ENCODE peak calls at places on chromosomes 2 and 18, in four cellular contexts. O is DND-41; H is CD8-positive, alpha-beta T cell; J is IMR-90. E is an unnamed sample. For H3K36me3, the result is how much of the 10 kb centered on the place peaks cover.

GRCh38 chr18:13245481-13246000 is 27.0 kb downstream of the LDLRAD4 start:
- DNase-seq in H (no peak), O (no peak), J (no peak), E (no peak)

GRCh38 chr2:159163935-159164334 is 122.6 kb downstream of the WDSUB1 start:
- DNase-seq in O (peak), H (no peak), J (no peak), E (no peak)

GRCh38 chr2:180520816-180521595 is 459.4 kb upstream of the UBE2E3 start:
- DNase-seq in J (peak), H (no peak), O (no peak), E (peak)

GRCh38 chr2:98912957-98913915 is 22.8 kb downstream of the CRACDL start:
- DNase-seq in O (no peak), J (no peak), H (no peak), E (no peak)

GRCh38 chr18:9135081-9135911 is 1.3 kb upstream of the ANKRD12 start:
- DNase-seq in O (no peak), H (no peak), J (no peak), E (no peak)

GRCh38 chr18:41829648-41830516 is 125.2 kb upstream of the PIK3C3 start:
- DNase-seq in H (no peak), J (no peak), O (no peak), E (no peak)

GRCh38 chr2:96923810-96924774 is 54.2 kb upstream of the SEMA4C start:
- DNase-seq in J (no peak), H (no peak), O (no peak), E (no peak)

GRCh38 chr2:2331905-2332280 is 818 bp upstream of the MYT1L start:
- DNase-seq in H (no peak), O (no peak), J (no peak), E (no peak)

GRCh38 chr2:163467206-163467605 is 268.6 kb downstream of the FIGN start:
- DNase-seq in J (no peak), O (no peak), H (no peak), E (peak)

GRCh38 chr2:238100821-238101771 is 956 bp downstream of the ESPNL start:
- DNase-seq in O (no peak), H (no peak), J (no peak), E (no peak)

GRCh38 chr2:63872571-63873328 is 31.1 kb downstream of the UGP2 start:
- DNase-seq in O (no peak), J (no peak), H (no peak), E (peak)

GRCh38 chr18:10410472-10411300 is 43.7 kb upstream of the APCDD1 start:
- DNase-seq in J (no peak), O (no peak), H (no peak), E (no peak)

GRCh38 chr18:9079863-9080528 is 22.5 kb upstream of the NDUFV2 start:
- DNase-seq in O (no peak), H (no peak), J (no peak), E (no peak)

GRCh38 chr2:100283724-100284501 is 38.4 kb downstream of the LONRF2 start:
- DNase-seq in H (no peak), O (peak), J (no peak), E (no peak)

GRCh38 chr2:175877845-175878563 is 124.1 kb downstream of the LNPK start:
- DNase-seq in O (no peak), J (peak), H (no peak), E (peak)

GRCh38 chr2:7023542-7023941 is 106.3 kb downstream of the RNF144A start:
- DNase-seq in J (no peak), O (no peak), H (no peak), E (no peak)

GRCh38 chr2:33500177-33500576 is 23.7 kb downstream of the RASGRP3 start:
- DNase-seq in H (no peak), O (no peak), J (no peak), E (no peak)

GRCh38 chr2:206068207-206068606 is 17.8 kb downstream of the INO80D start:
- DNase-seq in H (no peak), J (no peak), O (no peak), E (no peak)

GRCh38 chr2:36357506-36358316 is 2.1 kb downstream of the CRIM1 start:
- DNase-seq in H (no peak), J (peak), O (no peak), E (peak)

GRCh38 chr2:207937818-207938217 is 87.5 kb downstream of the PLEKHM3 start:
- DNase-seq in O (no peak), J (peak), H (no peak), E (peak)

GRCh38 chr2:70083344-70084156 is 3.7 kb upstream of the PCBP1 start:
- DNase-seq in H (no peak), O (no peak), J (peak), E (no peak)

GRCh38 chr2:70301344-70302194 is at the start of gene FAM136A:
- DNase-seq in J (peak), H (peak), O (peak), E (peak)

GRCh38 chr2:69848186-69848790 is 18.8 kb downstream of the GMCL1 start:
- DNase-seq in O (no peak), H (no peak), J (no peak), E (no peak)

GRCh38 chr2:9800975-9801723 is 42.1 kb upstream of the TAF1B start:
- DNase-seq in O (no peak), J (peak), H (peak), E (peak)

GRCh38 chr18:66603941-66604627 is at the start of gene CDH19:
- DNase-seq in J (no peak), O (no peak), H (no peak), E (no peak)

GRCh38 chr2:47300081-47300480 is 102.9 kb upstream of the MSH2 start:
- DNase-seq in H (no peak), J (no peak), O (no peak), E (no peak)

GRCh38 chr2:193348055-193348454 is 1153.3 kb upstream of the TMEFF2 start:
- DNase-seq in H (no peak), O (no peak), J (no peak), E (no peak)

GRCh38 chr18:74832999-74833398 is 235.3 kb downstream of the ZNF407 start:
- DNase-seq in J (no peak), H (no peak), O (no peak), E (no peak)

GRCh38 chr18:71168576-71169145 is 879.8 kb downstream of the SOCS6 start:
- DNase-seq in H (no peak), O (no peak), J (no peak), E (no peak)

GRCh38 chr2:30261695-30262211 is 30.4 kb downstream of the LBH start:
- DNase-seq in O (no peak), H (no peak), J (no peak), E (no peak)

GRCh38 chr18:79483971-79484491 is 88.3 kb downstream of the NFATC1 start:
- DNase-seq in H (no peak), O (no peak), J (no peak), E (no peak)

GRCh38 chr2:25483584-25484266 is 142.0 kb upstream of the DNMT3A start:
- DNase-seq in H (no peak), J (no peak), O (no peak), E (no peak)

GRCh38 chr2:73072416-73072815 is 904 bp upstream of the SFXN5 start:
- DNase-seq in J (no peak), H (no peak), O (no peak), E (no peak)
- H3K4me3 ChIP-seq in J (no peak), H (peak), O (no peak), E (peak)

GRCh38 chr2:233491326-233491725 is 75.3 kb downstream of the USP40 start:
- DNase-seq in J (no peak), H (no peak), O (no peak), E (no peak)
- H3K36me3 ChIP-seq in J (under half), H (under half), O (under half), E (half or more)

GRCh38 chr2:62412347-62412742 is 93.7 kb downstream of the TMEM17 start:
- DNase-seq in H (no peak), J (peak), O (peak), E (no peak)

GRCh38 chr2:62410015-62410453 is 96.0 kb downstream of the TMEM17 start:
- DNase-seq in O (no peak), J (no peak), H (no peak), E (no peak)

GRCh38 chr2:62409442-62409841 is 96.6 kb downstream of the TMEM17 start:
- DNase-seq in J (peak), O (no peak), H (no peak), E (peak)

GRCh38 chr2:62413116-62413663 is 92.8 kb downstream of the TMEM17 start:
- DNase-seq in J (no peak), H (no peak), O (no peak), E (no peak)

GRCh38 chr2:62410926-62411456 is 95.0 kb downstream of the TMEM17 start:
- DNase-seq in H (no peak), O (no peak), J (no peak), E (no peak)
- H3K4me3 ChIP-seq in H (no peak), O (no peak), J (no peak), E (no peak)

GRCh38 chr2:240757086-240757614 is 62.9 kb downstream of the KIF1A start:
- DNase-seq in O (no peak), J (no peak), H (no peak), E (no peak)
- H3K36me3 ChIP-seq in O (under half), J (under half), H (under half), E (under half)

E was measured in adipocyte.